ENCODE peak calls at places on chromosomes 12 and 14, in eight cellular contexts. One of them, this sample, is unnamed.

GRCh38 chr12:53219116-53219955 is 12.3 kb upstream of the ITGB7 start:
- DNase-seq in germinal center: peak
- DNase-seq in psoas muscle: peak
- DNase-seq in AG10803: peak
- DNase-seq in foreskin fibroblast: no peak
- DNase-seq in Karpas-422: peak
- DNase-seq in NCI-H748 treated with DMSO at 0.1 percent for 48 hours: no peak
- DNase-seq in RCC 7860: no peak
- DNase-seq in this sample: peak

GRCh38 chr14:75928587-75929230 is 53.1 kb downstream of the TGFB3 start:
- DNase-seq in germinal center: no peak
- DNase-seq in psoas muscle: no peak
- DNase-seq in AG10803: peak
- DNase-seq in foreskin fibroblast: no peak
- DNase-seq in Karpas-422: no peak
- DNase-seq in NCI-H748 treated with DMSO at 0.1 percent for 48 hours: no peak
- DNase-seq in RCC 7860: no peak
- DNase-seq in this sample: no peak

GRCh38 chr12:14256555-14257169 is 108.8 kb upstream of the ATF7IP start:
- DNase-seq in germinal center: peak
- DNase-seq in psoas muscle: peak
- DNase-seq in AG10803: peak
- DNase-seq in foreskin fibroblast: peak
- DNase-seq in Karpas-422: peak
- DNase-seq in NCI-H748 treated with DMSO at 0.1 percent for 48 hours: peak
- DNase-seq in RCC 7860: no peak
- DNase-seq in this sample: peak

GRCh38 chr12:49219417-49220026 is 30.6 kb upstream of the TUBA1A start:
- DNase-seq in germinal center: no peak
- DNase-seq in psoas muscle: no peak
- DNase-seq in AG10803: no peak
- DNase-seq in foreskin fibroblast: no peak
- DNase-seq in Karpas-422: no peak
- DNase-seq in NCI-H748 treated with DMSO at 0.1 percent for 48 hours: no peak
- DNase-seq in RCC 7860: no peak
- DNase-seq in this sample: no peak

GRCh38 chr14:65333926-65334687 is 78.4 kb upstream of the FUT8 start:
- DNase-seq in germinal center: no peak
- DNase-seq in psoas muscle: peak
- DNase-seq in AG10803: peak
- DNase-seq in foreskin fibroblast: peak
- DNase-seq in Karpas-422: no peak
- DNase-seq in NCI-H748 treated with DMSO at 0.1 percent for 48 hours: no peak
- DNase-seq in RCC 7860: no peak
- DNase-seq in this sample: peak

GRCh38 chr14:82422186-82422585 is 888.5 kb upstream of the SEL1L start:
- DNase-seq in germinal center: no peak
- DNase-seq in psoas muscle: no peak
- DNase-seq in AG10803: no peak
- DNase-seq in foreskin fibroblast: no peak
- DNase-seq in Karpas-422: no peak
- DNase-seq in NCI-H748 treated with DMSO at 0.1 percent for 48 hours: peak
- DNase-seq in RCC 7860: no peak
- DNase-seq in this sample: no peak

GRCh38 chr14:106185837-106186233 is 659.5 kb downstream of the TMEM121 start:
- DNase-seq in germinal center: peak
- DNase-seq in psoas muscle: no peak
- DNase-seq in AG10803: no peak
- DNase-seq in foreskin fibroblast: no peak
- DNase-seq in Karpas-422: peak
- DNase-seq in NCI-H748 treated with DMSO at 0.1 percent for 48 hours: no peak
- DNase-seq in RCC 7860: no peak
- DNase-seq in this sample: no peak

GRCh38 chr14:80233489-80233888 is 22.2 kb upstream of the DIO2 start:
- DNase-seq in germinal center: no peak
- DNase-seq in psoas muscle: no peak
- DNase-seq in AG10803: no peak
- DNase-seq in foreskin fibroblast: no peak
- DNase-seq in Karpas-422: no peak
- DNase-seq in NCI-H748 treated with DMSO at 0.1 percent for 48 hours: no peak
- DNase-seq in RCC 7860: no peak
- DNase-seq in this sample: no peak

GRCh38 chr14:59755388-59755787 is 115.2 kb downstream of the RTN1 start:
- DNase-seq in germinal center: no peak
- DNase-seq in psoas muscle: no peak
- DNase-seq in AG10803: no peak
- DNase-seq in foreskin fibroblast: no peak
- DNase-seq in Karpas-422: no peak
- DNase-seq in NCI-H748 treated with DMSO at 0.1 percent for 48 hours: no peak
- DNase-seq in RCC 7860: no peak
- DNase-seq in this sample: no peak

GRCh38 chr14:96275182-96276112 is 19.4 kb downstream of the BDKRB1 start:
- DNase-seq in germinal center: peak
- DNase-seq in psoas muscle: peak
- DNase-seq in AG10803: peak
- DNase-seq in foreskin fibroblast: peak
- DNase-seq in Karpas-422: peak
- DNase-seq in NCI-H748 treated with DMSO at 0.1 percent for 48 hours: peak
- DNase-seq in RCC 7860: no peak
- DNase-seq in this sample: peak

GRCh38 chr12:121050725-121051124 is 11.7 kb upstream of the OASL start:
- DNase-seq in germinal center: no peak
- DNase-seq in psoas muscle: no peak
- DNase-seq in AG10803: no peak
- DNase-seq in foreskin fibroblast: no peak
- DNase-seq in Karpas-422: peak
- DNase-seq in NCI-H748 treated with DMSO at 0.1 percent for 48 hours: no peak
- DNase-seq in RCC 7860: no peak
- DNase-seq in this sample: peak

GRCh38 chr12:8065991-8066594 is at the start of gene C3AR1:
- DNase-seq in germinal center: no peak
- DNase-seq in psoas muscle: no peak
- DNase-seq in AG10803: peak
- DNase-seq in foreskin fibroblast: peak
- DNase-seq in Karpas-422: no peak
- DNase-seq in NCI-H748 treated with DMSO at 0.1 percent for 48 hours: no peak
- DNase-seq in RCC 7860: peak
- DNase-seq in this sample: peak

GRCh38 chr12:101772019-101772774 is 32.9 kb upstream of the SYCP3 start:
- DNase-seq in germinal center: no peak
- DNase-seq in psoas muscle: no peak
- DNase-seq in AG10803: no peak
- DNase-seq in foreskin fibroblast: no peak
- DNase-seq in Karpas-422: no peak
- DNase-seq in NCI-H748 treated with DMSO at 0.1 percent for 48 hours: no peak
- DNase-seq in RCC 7860: no peak
- DNase-seq in this sample: no peak

This sample was measured in fibroblast of lung.